ENCODE peak calls at places on chromosomes 16 and 17, in four cellular contexts. J, M, O and E are unnamed samples.

GRCh38 chr16:82192665-82193064 is 22.6 kb upstream of the MPHOSPH6 start:
- DNase-seq in O (no peak), M (no peak), J (peak), E (peak)

GRCh38 chr16:6286176-6286575 is 1046.5 kb upstream of the RBFOX1 start:
- DNase-seq in O (no peak), M (no peak), J (no peak), E (no peak)

GRCh38 chr16:64083428-64084129 is 1038.3 kb downstream of the CDH11 start:
- DNase-seq in M (no peak), O (no peak), J (no peak), E (no peak)

GRCh38 chr16:69465881-69466280 is 41.5 kb downstream of the CYB5B start:
- DNase-seq in J (no peak), M (no peak), O (no peak), E (no peak)

GRCh38 chr16:3035289-3035971 is 1.3 kb downstream of the BICDL2 start:
- DNase-seq in M (no peak), J (no peak), O (no peak), E (no peak)

GRCh38 chr17:70871180-70871818 is 702.0 kb downstream of the KCNJ2 start:
- DNase-seq in O (no peak), J (no peak), M (no peak), E (no peak)

GRCh38 chr16:85574672-85575475 is 38.2 kb upstream of the GSE1 start:
- DNase-seq in J (no peak), M (peak), O (no peak), E (no peak)

GRCh38 chr16:88323546-88324330 is 59.0 kb upstream of the ZNF469 start:
- DNase-seq in O (peak), M (no peak), J (no peak), E (no peak)

GRCh38 chr16:28151180-28151579 is 60.6 kb downstream of the XPO6 start:
- DNase-seq in M (no peak), O (no peak), J (no peak), E (no peak)

GRCh38 chr16:11256657-11257130 is 690 bp upstream of the SOCS1 start:
- DNase-seq in J (no peak), M (peak), O (peak), E (no peak)

GRCh38 chr17:42720996-42721583 is 23.8 kb downstream of the EZH1 start:
- DNase-seq in M (peak), J (peak), O (no peak), E (peak)

GRCh38 chr16:22369221-22369811 is 5.1 kb downstream of the CDR2 start:
- DNase-seq in J (peak), M (no peak), O (no peak), E (no peak)

GRCh38 chr16:81035975-81036750 is 521 bp downstream of the ATMIN start:
- DNase-seq in O (peak), M (peak), J (no peak), E (no peak)

GRCh38 chr17:48910370-48910769 is 2.2 kb downstream of the UBE2Z start:
- DNase-seq in J (no peak), M (no peak), O (no peak), E (no peak)

GRCh38 chr17:74512624-74513084 is 18.6 kb downstream of the CD300LB start:
- DNase-seq in O (no peak), J (no peak), M (no peak), E (no peak)

DNA sequence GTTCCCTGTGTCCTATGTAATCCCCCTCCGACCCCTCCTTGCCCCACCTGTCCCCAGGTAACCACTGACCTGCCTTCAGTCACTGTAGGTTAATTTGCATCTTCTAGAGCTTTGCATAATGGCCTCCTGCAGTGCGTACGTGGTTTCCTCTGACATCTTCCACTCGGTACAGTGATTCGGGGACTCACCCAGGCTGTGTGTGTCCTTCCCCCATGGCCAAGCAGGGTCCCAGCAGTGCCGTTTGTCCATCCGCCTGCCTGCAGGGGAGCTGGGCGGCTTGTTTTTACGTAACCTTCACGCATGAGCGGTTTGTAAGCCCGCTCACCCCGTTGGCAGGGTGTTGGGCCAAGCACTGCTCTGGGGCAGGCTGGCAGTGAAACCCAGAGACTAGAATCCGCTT is 7.9 kb downstream of the MAPK8IP3 start:
- DNase-seq in M (no peak), O (no peak), J (no peak), E (no peak)
- H3K4me3 ChIP-seq in M (no peak), O (no peak), J (no peak), E (no peak)

GRCh38 chr17:17724307-17724921 is 43.2 kb downstream of the RAI1 start:
- DNase-seq in O (no peak), M (peak), J (no peak), E (no peak)

GRCh38 chr17:17724991-17725852 is 44.0 kb downstream of the RAI1 start:
- DNase-seq in M (peak), J (no peak), O (no peak), E (no peak)

GRCh38 chr17:17722906-17723353 is 41.7 kb downstream of the RAI1 start:
- DNase-seq in M (no peak), J (no peak), O (no peak), E (no peak)

GRCh38 chr17:17722081-17722905 is 41.0 kb downstream of the RAI1 start:
- DNase-seq in J (no peak), M (peak), O (no peak), E (no peak)

GRCh38 chr17:17723354-17724261 is 42.4 kb downstream of the RAI1 start:
- DNase-seq in J (peak), O (no peak), M (peak), E (peak)
- H3K4me3 ChIP-seq in J (peak), O (peak), M (peak), E (peak)

DNA sequence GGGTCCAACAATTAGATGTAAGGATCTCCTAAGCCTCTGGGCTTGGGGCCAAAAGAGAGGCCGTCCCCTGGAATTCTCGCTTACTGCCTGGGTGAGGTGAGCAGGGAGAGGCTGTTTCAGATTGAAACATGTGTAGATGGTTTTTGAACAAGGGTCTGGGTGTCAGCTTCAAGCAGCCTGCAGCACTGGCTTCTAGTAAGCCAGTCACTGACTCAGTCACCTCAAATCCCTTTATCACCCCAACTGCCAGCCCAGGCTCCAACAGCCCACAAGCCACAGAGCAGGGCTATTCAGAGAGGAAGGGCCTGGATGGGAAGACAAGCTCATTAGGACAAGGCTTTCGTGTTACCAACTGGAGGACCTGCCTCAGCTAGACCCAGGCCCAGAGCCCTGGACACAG is 180.2 kb downstream of the CCT6B start:
- DNase-seq in J (no peak), M (no peak), O (no peak), E (no peak)
- H3K4me3 ChIP-seq in J (no peak), M (no peak), O (no peak), E (no peak)

GRCh38 chr16:86761117-86761971 is 183.0 kb downstream of the FOXL1 start:
- DNase-seq in J (no peak), O (peak), M (peak), E (no peak)
- H3K4me3 ChIP-seq in J (peak), O (peak), M (no peak), E (peak)

GRCh38 chr17:82678265-82678891 is 20.1 kb downstream of the RAB40B start:
- DNase-seq in O (no peak), J (no peak), M (no peak), E (no peak)
- H3K4me3 ChIP-seq in O (no peak), J (no peak), M (no peak), E (no peak)

DNA sequence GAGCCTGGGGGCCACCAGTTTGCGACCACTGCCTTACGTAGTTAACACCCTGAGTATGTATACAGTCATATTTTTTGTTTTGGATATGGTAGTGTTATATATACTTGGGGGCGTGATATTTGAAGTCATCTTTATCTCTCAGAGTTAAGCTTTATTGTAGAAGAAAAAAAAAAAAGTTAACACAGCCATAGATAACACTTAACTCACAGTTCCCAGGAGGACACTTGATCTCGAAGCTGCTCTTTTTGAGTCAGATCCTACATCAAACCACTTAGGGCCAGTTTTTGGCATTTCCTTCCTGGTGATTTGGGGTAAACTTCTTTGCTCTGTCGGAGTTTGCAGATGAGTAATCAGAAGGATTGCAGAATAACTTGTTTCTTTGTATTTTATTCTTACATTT is 5.8 kb downstream of the ITPRIPL2 start:
- DNase-seq in O (no peak), J (peak), M (no peak), E (peak)
- H3K4me3 ChIP-seq in O (no peak), J (peak), M (no peak), E (peak)

GRCh38 chr17:16251556-16251955 is 34.5 kb downstream of the PIGL start:
- DNase-seq in O (no peak), J (no peak), M (no peak), E (no peak)

GRCh38 chr17:16251043-16251442 is 34.0 kb downstream of the PIGL start:
- DNase-seq in J (no peak), M (no peak), O (no peak), E (no peak)

GRCh38 chr17:16259926-16260325 is 42.9 kb downstream of the PIGL start:
- DNase-seq in O (no peak), J (no peak), M (no peak), E (no peak)

GRCh38 chr17:16258916-16259315 is 41.9 kb downstream of the PIGL start:
- DNase-seq in M (no peak), J (no peak), O (no peak), E (peak)

GRCh38 chr17:16255481-16255901 is 38.5 kb downstream of the PIGL start:
- DNase-seq in M (peak), J (no peak), O (peak), E (no peak)
- H3K4me3 ChIP-seq in M (no peak), J (peak), O (no peak), E (peak)

GRCh38 chr16:19288872-19289799 is 3.6 kb downstream of the CLEC19A start:
- DNase-seq in J (no peak), M (peak), O (no peak), E (no peak)
- H3K4me3 ChIP-seq in J (no peak), M (no peak), O (no peak), E (no peak)

GRCh38 chr16:29702307-29702706 is 23.3 kb downstream of the QPRT start:
- DNase-seq in O (no peak), M (no peak), J (no peak), E (no peak)
- H3K4me3 ChIP-seq in O (no peak), M (no peak), J (no peak), E (no peak)